ENCODE peak calls at places on chromosome 2, in seven cellular contexts. One of them, this sample, is unnamed.

GRCh38 chr2:231450548-231450989 is 13.7 kb downstream of the NCL start:
- DNase-seq in activated CD8-positive, alpha-beta T cell treated with anti-CD3 and anti-CD28 coated beads, Interleukin-2, amount 10 ng/mL, durations not matched to agents 7 days and 5 days: no peak
- DNase-seq in iPS-NIHi11: no peak
- DNase-seq in SK-N-DZ: no peak
- DNase-seq in cardiac muscle cell: no peak
- DNase-seq in AG04449: no peak
- DNase-seq in heart right ventricle: no peak
- DNase-seq in this sample: peak; percentile 33

GRCh38 chr2:221816566-221816965 is 244.5 kb upstream of the EPHA4 start:
- DNase-seq in AG04449: no peak
- DNase-seq in SK-N-DZ: no peak
- DNase-seq in cardiac muscle cell: no peak
- DNase-seq in iPS-NIHi11: no peak
- DNase-seq in heart right ventricle: no peak
- DNase-seq in activated CD8-positive, alpha-beta T cell treated with anti-CD3 and anti-CD28 coated beads, Interleukin-2, amount 10 ng/mL, durations not matched to agents 7 days and 5 days: no peak
- DNase-seq in this sample: no peak

GRCh38 chr2:136363470-136363869 is 245.5 kb upstream of the CXCR4 start:
- DNase-seq in cardiac muscle cell: no peak
- DNase-seq in heart right ventricle: no peak
- DNase-seq in iPS-NIHi11: no peak
- DNase-seq in AG04449: no peak
- DNase-seq in SK-N-DZ: no peak
- DNase-seq in activated CD8-positive, alpha-beta T cell treated with anti-CD3 and anti-CD28 coated beads, Interleukin-2, amount 10 ng/mL, durations not matched to agents 7 days and 5 days: peak; percentile 21
- DNase-seq in this sample: no peak

GRCh38 chr2:238719641-238720040 is 128.2 kb upstream of the TWIST2 start:
- DNase-seq in cardiac muscle cell: no peak
- DNase-seq in AG04449: no peak
- DNase-seq in iPS-NIHi11: no peak
- DNase-seq in heart right ventricle: no peak
- DNase-seq in activated CD8-positive, alpha-beta T cell treated with anti-CD3 and anti-CD28 coated beads, Interleukin-2, amount 10 ng/mL, durations not matched to agents 7 days and 5 days: no peak
- DNase-seq in SK-N-DZ: no peak
- DNase-seq in this sample: no peak

GRCh38 chr2:16407358-16407757 is 258.3 kb downstream of the CYRIA start:
- DNase-seq in SK-N-DZ: no peak
- DNase-seq in cardiac muscle cell: peak; percentile 45
- DNase-seq in iPS-NIHi11: no peak
- DNase-seq in activated CD8-positive, alpha-beta T cell treated with anti-CD3 and anti-CD28 coated beads, Interleukin-2, amount 10 ng/mL, durations not matched to agents 7 days and 5 days: no peak
- DNase-seq in heart right ventricle: peak; percentile 18
- DNase-seq in AG04449: no peak
- DNase-seq in this sample: no peak

GRCh38 chr2:207632575-207633492 is 7.6 kb upstream of the METTL21A start:
- DNase-seq in cardiac muscle cell: no peak
- DNase-seq in iPS-NIHi11: peak; percentile 33
- DNase-seq in activated CD8-positive, alpha-beta T cell treated with anti-CD3 and anti-CD28 coated beads, Interleukin-2, amount 10 ng/mL, durations not matched to agents 7 days and 5 days: no peak
- DNase-seq in AG04449: no peak
- DNase-seq in SK-N-DZ: no peak
- DNase-seq in heart right ventricle: no peak
- DNase-seq in this sample: peak; percentile 18

GRCh38 chr2:8604262-8604661 is 77.6 kb upstream of the ID2 start:
- DNase-seq in AG04449: no peak
- DNase-seq in SK-N-DZ: no peak
- DNase-seq in heart right ventricle: no peak
- DNase-seq in iPS-NIHi11: no peak
- DNase-seq in cardiac muscle cell: no peak
- DNase-seq in activated CD8-positive, alpha-beta T cell treated with anti-CD3 and anti-CD28 coated beads, Interleukin-2, amount 10 ng/mL, durations not matched to agents 7 days and 5 days: no peak
- DNase-seq in this sample: no peak

GRCh38 chr2:215436705-215437570 is 1.1 kb upstream of the FN1 start:
- DNase-seq in iPS-NIHi11: no peak
- DNase-seq in heart right ventricle: no peak
- DNase-seq in cardiac muscle cell: no peak
- DNase-seq in AG04449: no peak
- DNase-seq in activated CD8-positive, alpha-beta T cell treated with anti-CD3 and anti-CD28 coated beads, Interleukin-2, amount 10 ng/mL, durations not matched to agents 7 days and 5 days: no peak
- DNase-seq in SK-N-DZ: no peak
- DNase-seq in this sample: peak; percentile 26